ENCODE peak calls at places on chromosomes 7 and 10, in seven cellular contexts. One of them, this sample, is unnamed.
A peak's percentile ranks its signal among the peaks of the same experiment; 100 is the strongest.

GRCh38 chr7:47283497-47284131 is 298.3 kb downstream of the TNS3 start:
- DNase-seq in IMR-90: no peak
- DNase-seq in uterus: no peak
- DNase-seq in GM23338: no peak
- DNase-seq in Caco-2: peak; percentile 74
- DNase-seq in heart left ventricle: no peak
- DNase-seq in lower lobe of right lung: no peak
- DNase-seq in this sample: peak; percentile 67

GRCh38 chr7:30723776-30724175 is 28.2 kb upstream of the INMT start:
- DNase-seq in IMR-90: no peak
- DNase-seq in uterus: no peak
- DNase-seq in GM23338: no peak
- DNase-seq in Caco-2: no peak
- DNase-seq in heart left ventricle: no peak
- DNase-seq in lower lobe of right lung: no peak
- DNase-seq in this sample: no peak

GRCh38 chr7:100888988-100889760 is at the start of gene UFSP1:
- DNase-seq in IMR-90: no peak
- DNase-seq in uterus: no peak
- DNase-seq in GM23338: no peak
- DNase-seq in Caco-2: no peak
- DNase-seq in heart left ventricle: no peak
- DNase-seq in lower lobe of right lung: no peak
- DNase-seq in this sample: no peak

GRCh38 chr7:66950763-66951162 is 29.7 kb downstream of the TMEM248 start:
- DNase-seq in IMR-90: peak; percentile 15
- DNase-seq in uterus: no peak
- DNase-seq in GM23338: no peak
- DNase-seq in Caco-2: no peak
- DNase-seq in heart left ventricle: no peak
- DNase-seq in lower lobe of right lung: no peak
- DNase-seq in this sample: no peak

GRCh38 chr7:140707132-140707531 is 10.6 kb downstream of the NDUFB2 start:
- DNase-seq in IMR-90: no peak
- DNase-seq in uterus: no peak
- DNase-seq in GM23338: no peak
- DNase-seq in Caco-2: no peak
- DNase-seq in heart left ventricle: no peak
- DNase-seq in lower lobe of right lung: no peak
- DNase-seq in this sample: no peak

GRCh38 chr7:55092186-55092976 is 73.6 kb downstream of the EGFR start:
- DNase-seq in IMR-90: peak; percentile 34
- DNase-seq in uterus: no peak
- DNase-seq in GM23338: no peak
- DNase-seq in Caco-2: no peak
- DNase-seq in heart left ventricle: no peak
- DNase-seq in lower lobe of right lung: no peak
- DNase-seq in this sample: no peak

GRCh38 chr7:101838837-101839483 is 21.5 kb downstream of the CUX1 start:
- DNase-seq in IMR-90: no peak
- DNase-seq in uterus: no peak
- DNase-seq in GM23338: no peak
- DNase-seq in Caco-2: no peak
- DNase-seq in heart left ventricle: peak; percentile 53
- DNase-seq in lower lobe of right lung: no peak
- DNase-seq in this sample: no peak

GRCh38 chr10:73759512-73760115 is 15.4 kb downstream of the SEC24C start:
- DNase-seq in IMR-90: no peak
- DNase-seq in uterus: no peak
- DNase-seq in GM23338: peak; percentile 30
- DNase-seq in Caco-2: peak; percentile 85
- DNase-seq in heart left ventricle: no peak
- DNase-seq in lower lobe of right lung: peak; percentile 84
- DNase-seq in this sample: no peak

GRCh38 chr7:79298145-79298760 is 155.2 kb downstream of the MAGI2 start:
- DNase-seq in IMR-90: peak; percentile 79
- DNase-seq in uterus: peak; percentile 11
- DNase-seq in GM23338: peak; percentile 69
- DNase-seq in Caco-2: peak; percentile 42
- DNase-seq in heart left ventricle: no peak
- DNase-seq in lower lobe of right lung: no peak
- DNase-seq in this sample: no peak

GRCh38 chr7:52944916-52945315 is 90.5 kb upstream of the POM121L12 start:
- DNase-seq in IMR-90: no peak
- DNase-seq in uterus: no peak
- DNase-seq in GM23338: no peak
- DNase-seq in Caco-2: no peak
- DNase-seq in heart left ventricle: no peak
- DNase-seq in lower lobe of right lung: no peak
- DNase-seq in this sample: no peak

GRCh38 chr10:19576576-19576975 is 239.7 kb upstream of the PLXDC2 start:
- DNase-seq in IMR-90: no peak
- DNase-seq in uterus: no peak
- DNase-seq in GM23338: no peak
- DNase-seq in Caco-2: no peak
- DNase-seq in heart left ventricle: no peak
- DNase-seq in lower lobe of right lung: no peak
- DNase-seq in this sample: no peak

GRCh38 chr7:152519290-152519689 is 83.5 kb upstream of the KMT2C start:
- DNase-seq in IMR-90: no peak
- DNase-seq in uterus: no peak
- DNase-seq in GM23338: no peak
- DNase-seq in Caco-2: no peak
- DNase-seq in heart left ventricle: no peak
- DNase-seq in lower lobe of right lung: no peak
- DNase-seq in this sample: no peak

GRCh38 chr10:12144538-12144937 is 15.1 kb downstream of the SEC61A2 start:
- DNase-seq in IMR-90: no peak
- DNase-seq in uterus: no peak
- DNase-seq in GM23338: no peak
- DNase-seq in Caco-2: no peak
- DNase-seq in heart left ventricle: no peak
- DNase-seq in lower lobe of right lung: no peak
- DNase-seq in this sample: no peak

GRCh38 chr10:15457382-15457781 is 86.3 kb upstream of the FAM171A1 start:
- DNase-seq in IMR-90: no peak
- DNase-seq in uterus: no peak
- DNase-seq in GM23338: no peak
- DNase-seq in Caco-2: no peak
- DNase-seq in heart left ventricle: no peak
- DNase-seq in lower lobe of right lung: no peak
- DNase-seq in this sample: no peak

GRCh38 chr7:100736671-100737070 is 3.3 kb downstream of the ZAN start:
- DNase-seq in IMR-90: no peak
- DNase-seq in uterus: no peak
- DNase-seq in GM23338: no peak
- DNase-seq in Caco-2: no peak
- DNase-seq in heart left ventricle: no peak
- DNase-seq in lower lobe of right lung: no peak
- DNase-seq in this sample: no peak

GRCh38 chr7:26574476-26574875 is 282.8 kb downstream of the SNX10 start:
- DNase-seq in IMR-90: no peak
- DNase-seq in uterus: no peak
- DNase-seq in GM23338: no peak
- DNase-seq in Caco-2: no peak
- DNase-seq in heart left ventricle: no peak
- DNase-seq in lower lobe of right lung: no peak
- DNase-seq in this sample: peak; percentile 49

GRCh38 chr10:92125169-92125543 is 165.7 kb downstream of the CPEB3 start:
- DNase-seq in IMR-90: no peak
- DNase-seq in uterus: no peak
- DNase-seq in GM23338: no peak
- DNase-seq in Caco-2: no peak
- DNase-seq in heart left ventricle: peak; percentile 37
- DNase-seq in lower lobe of right lung: no peak
- DNase-seq in this sample: no peak

GRCh38 chr7:116582164-116582732 is 57.4 kb downstream of the CAV1 start:
- DNase-seq in IMR-90: peak; percentile 74
- DNase-seq in uterus: no peak
- DNase-seq in GM23338: no peak
- DNase-seq in Caco-2: no peak
- DNase-seq in heart left ventricle: peak; percentile 32
- DNase-seq in lower lobe of right lung: no peak
- DNase-seq in this sample: no peak

GRCh38 chr7:139421123-139421522 is 61.4 kb downstream of the LUC7L2 start:
- DNase-seq in IMR-90: no peak
- DNase-seq in uterus: no peak
- DNase-seq in GM23338: no peak
- DNase-seq in Caco-2: no peak
- DNase-seq in heart left ventricle: no peak
- DNase-seq in lower lobe of right lung: no peak
- DNase-seq in this sample: no peak

GRCh38 chr7:139423091-139423490 is 60.4 kb downstream of the KLRG2 start:
- DNase-seq in IMR-90: no peak
- DNase-seq in uterus: no peak
- DNase-seq in GM23338: no peak
- DNase-seq in Caco-2: no peak
- DNase-seq in heart left ventricle: no peak
- DNase-seq in lower lobe of right lung: no peak
- DNase-seq in this sample: no peak

GRCh38 chr7:139422126-139422525 is 61.3 kb downstream of the KLRG2 start:
- DNase-seq in IMR-90: no peak
- DNase-seq in uterus: no peak
- DNase-seq in GM23338: no peak
- DNase-seq in Caco-2: no peak
- DNase-seq in heart left ventricle: no peak
- DNase-seq in lower lobe of right lung: no peak
- DNase-seq in this sample: no peak

GRCh38 chr7:139426258-139427028 is 57.0 kb downstream of the KLRG2 start:
- DNase-seq in IMR-90: no peak
- DNase-seq in uterus: no peak
- DNase-seq in GM23338: no peak
- DNase-seq in Caco-2: no peak
- DNase-seq in heart left ventricle: peak; percentile 47
- DNase-seq in lower lobe of right lung: no peak
- DNase-seq in this sample: no peak

DNA sequence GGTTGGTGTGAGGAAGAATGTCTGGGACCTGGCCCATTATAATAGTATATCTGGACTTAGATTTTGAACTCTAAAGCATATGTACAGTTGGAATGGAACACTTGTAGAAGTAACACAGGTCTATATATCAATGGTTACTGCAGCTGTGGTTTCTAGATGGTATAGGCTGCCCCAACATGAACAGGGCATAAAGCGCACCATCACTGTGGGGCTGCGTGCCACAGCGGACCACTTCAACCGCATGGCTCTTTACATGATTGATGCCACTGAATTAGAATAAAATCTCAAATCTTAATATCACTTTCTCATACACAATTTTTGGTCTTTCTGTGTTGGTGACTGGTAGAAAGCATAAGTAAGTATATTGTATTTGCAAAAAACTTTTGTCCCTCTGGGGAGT is 59.5 kb downstream of the KLRG2 start:
- DNase-seq in IMR-90: no peak
- DNase-seq in uterus: no peak
- DNase-seq in GM23338: no peak
- DNase-seq in Caco-2: no peak
- DNase-seq in heart left ventricle: no peak
- DNase-seq in lower lobe of right lung: no peak
- DNase-seq in this sample: no peak
- H3K36me3 ChIP-seq in IMR-90: peaks cover 18% of the 10 kb centered on the region
- H3K36me3 ChIP-seq in uterus: no peaks in the 10 kb centered on the region
- H3K36me3 ChIP-seq in GM23338: peaks cover 20% of the 10 kb centered on the region
- H3K36me3 ChIP-seq in Caco-2: peaks cover 2% of the 10 kb centered on the region
- H3K36me3 ChIP-seq in heart left ventricle: peaks cover 25% of the 10 kb centered on the region
- H3K36me3 ChIP-seq in lower lobe of right lung: peaks cover 71% of the 10 kb centered on the region
- H3K36me3 ChIP-seq in this sample: peaks cover 3% of the 10 kb centered on the region

DNA sequence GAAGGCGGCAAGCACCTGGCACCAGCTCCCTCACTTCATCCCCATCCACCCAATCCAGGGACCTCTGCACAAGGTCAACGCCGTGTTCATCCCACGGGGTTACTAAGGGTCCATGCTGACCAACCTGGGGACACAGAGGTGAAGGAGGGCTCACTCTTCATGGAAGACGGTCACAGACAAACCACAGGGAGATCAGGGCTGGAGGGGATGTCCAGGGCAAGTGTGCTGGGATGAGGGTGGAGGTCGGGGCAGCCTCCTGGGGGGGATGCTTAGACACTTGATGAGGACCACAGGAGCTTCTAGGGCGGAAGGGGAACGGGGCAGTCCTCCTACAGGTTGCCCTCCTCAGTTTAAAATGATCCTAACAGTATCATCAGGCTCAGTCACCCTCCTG is 46.7 kb downstream of the FAM53B start:
- DNase-seq in IMR-90: no peak
- DNase-seq in uterus: no peak
- DNase-seq in GM23338: no peak
- DNase-seq in Caco-2: no peak
- DNase-seq in heart left ventricle: peak; percentile 24
- DNase-seq in lower lobe of right lung: no peak
- DNase-seq in this sample: no peak
- H3K36me3 ChIP-seq in IMR-90: peaks cover 12% of the 10 kb centered on the region
- H3K36me3 ChIP-seq in uterus: no peaks in the 10 kb centered on the region
- H3K36me3 ChIP-seq in GM23338: no peaks in the 10 kb centered on the region
- H3K36me3 ChIP-seq in Caco-2: no peaks in the 10 kb centered on the region
- H3K36me3 ChIP-seq in heart left ventricle: peaks cover 5% of the 10 kb centered on the region
- H3K36me3 ChIP-seq in lower lobe of right lung: peaks cover 33% of the 10 kb centered on the region
- H3K36me3 ChIP-seq in this sample: peaks cover 12% of the 10 kb centered on the region

DNA sequence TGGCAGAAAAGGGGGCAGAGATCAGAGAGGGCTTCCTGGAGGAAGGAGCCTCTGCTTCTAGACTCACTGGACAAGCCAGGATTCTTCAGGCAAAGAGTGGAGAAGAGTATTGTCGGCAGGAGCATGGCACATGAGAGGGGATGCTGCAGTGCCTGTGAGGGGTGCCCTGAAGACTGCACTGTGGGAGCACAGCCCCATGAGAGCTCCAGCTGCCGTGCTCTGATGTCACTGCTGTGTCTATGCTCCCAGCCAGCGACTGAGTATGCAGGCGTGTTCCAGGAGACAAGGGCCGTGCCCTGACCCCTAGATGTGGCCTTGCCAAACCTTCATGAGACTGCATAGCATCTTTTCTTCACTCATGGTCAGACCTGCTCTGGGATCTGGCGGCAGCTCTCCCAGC is 339.1 kb downstream of the RPS24 start:
- DNase-seq in IMR-90: no peak
- DNase-seq in uterus: no peak
- DNase-seq in GM23338: no peak
- DNase-seq in Caco-2: no peak
- DNase-seq in heart left ventricle: no peak
- DNase-seq in lower lobe of right lung: no peak
- DNase-seq in this sample: no peak
- H3K36me3 ChIP-seq in IMR-90: no peaks in the 10 kb centered on the region
- H3K36me3 ChIP-seq in uterus: no peaks in the 10 kb centered on the region
- H3K36me3 ChIP-seq in GM23338: no peaks in the 10 kb centered on the region
- H3K36me3 ChIP-seq in Caco-2: no peaks in the 10 kb centered on the region
- H3K36me3 ChIP-seq in heart left ventricle: no peaks in the 10 kb centered on the region
- H3K36me3 ChIP-seq in lower lobe of right lung: no peaks in the 10 kb centered on the region
- H3K36me3 ChIP-seq in this sample: no peaks in the 10 kb centered on the region

DNA sequence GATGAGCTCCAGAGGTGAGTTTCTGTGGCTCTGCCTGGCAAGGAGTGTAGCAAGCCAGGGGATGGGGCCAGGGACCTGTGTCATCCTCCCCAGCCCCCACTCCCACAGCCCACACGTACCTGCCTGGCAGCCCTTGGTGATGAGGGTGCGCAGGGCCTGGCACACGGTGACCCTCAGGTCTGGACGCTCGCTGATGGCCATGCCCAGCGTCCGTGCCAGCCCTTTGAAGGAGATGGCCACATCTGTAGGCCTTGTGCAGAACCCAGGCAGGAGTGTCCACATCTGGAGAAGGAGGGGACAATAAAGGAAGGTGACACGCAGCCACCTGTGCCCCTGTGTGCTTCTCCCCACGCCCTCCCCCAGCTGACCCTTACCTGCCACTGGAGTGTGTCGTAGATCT is 27.7 kb downstream of the RRP12 start:
- DNase-seq in IMR-90: no peak
- DNase-seq in uterus: no peak
- DNase-seq in GM23338: no peak
- DNase-seq in Caco-2: no peak
- DNase-seq in heart left ventricle: no peak
- DNase-seq in lower lobe of right lung: no peak
- DNase-seq in this sample: no peak
- H3K36me3 ChIP-seq in IMR-90: peaks cover 59% of the 10 kb centered on the region
- H3K36me3 ChIP-seq in uterus: no peaks in the 10 kb centered on the region
- H3K36me3 ChIP-seq in GM23338: peaks cover 25% of the 10 kb centered on the region
- H3K36me3 ChIP-seq in Caco-2: peaks cover 4% of the 10 kb centered on the region
- H3K36me3 ChIP-seq in heart left ventricle: peaks cover 76% of the 10 kb centered on the region
- H3K36me3 ChIP-seq in lower lobe of right lung: peaks cover 68% of the 10 kb centered on the region
- H3K36me3 ChIP-seq in this sample: peaks cover 37% of the 10 kb centered on the region